ENCODE peak calls at places on chromosomes 16 and 17, in five cellular contexts. R is retina, X is IMR-90, C is activated T-helper 1 cell treated with Interleukin-2 at 50 U/mL for 16 hours, U is thyroid gland. A is an unnamed sample.

GRCh38 chr16:56625943-56626654 is 518 bp downstream of the MT1E start:
- DNase-seq in R (no peak), X (peak), C (no peak), U (peak), A (peak)

GRCh38 chr16:67183-67791 is 5.1 kb downstream of the RHBDF1 start:
- DNase-seq in R (no peak), X (no peak), C (no peak), U (peak), A (no peak)

GRCh38 chr17:51703364-51704341 is 443.3 kb downstream of the UTP18 start:
- DNase-seq in R (no peak), X (no peak), C (no peak), U (peak), A (peak)

GRCh38 chr17:68843522-68843921 is 111.7 kb downstream of the ABCA8 start:
- DNase-seq in R (no peak), X (no peak), C (no peak), U (no peak), A (no peak)

GRCh38 chr16:11957591-11958395 is 7.2 kb upstream of the TNFRSF17 start:
- DNase-seq in R (no peak), X (peak), C (no peak), U (no peak), A (no peak)

GRCh38 chr16:1194665-1195392 is 30.2 kb downstream of the TPSG1 start:
- DNase-seq in R (peak), X (no peak), C (no peak), U (peak), A (peak)

GRCh38 chr17:66533572-66533971 is 231.2 kb downstream of the PRKCA start:
- DNase-seq in R (peak), X (peak), C (no peak), U (peak), A (no peak)

GRCh38 chr17:21213491-21214014 is 408 bp downstream of the TMEM11 start:
- DNase-seq in R (no peak), X (no peak), C (peak), U (peak), A (peak)

GRCh38 chr17:16933317-16934132 is 38.4 kb downstream of the TNFRSF13B start:
- DNase-seq in R (no peak), X (no peak), C (no peak), U (no peak), A (no peak)

GRCh38 chr16:1097800-1098199 is 1.8 kb upstream of the C1QTNF8 start:
- DNase-seq in R (no peak), X (no peak), C (no peak), U (no peak), A (no peak)

GRCh38 chr17:63494300-63494928 is 17.6 kb downstream of the ACE start:
- DNase-seq in R (no peak), X (peak), C (no peak), U (no peak), A (no peak)

GRCh38 chr17:16407911-16408588 is 7.3 kb upstream of the TRPV2 start:
- DNase-seq in R (peak), X (peak), C (no peak), U (peak), A (peak)

GRCh38 chr17:43399839-43400328 is 1.1 kb downstream of the ARL4D start:
- DNase-seq in R (no peak), X (no peak), C (no peak), U (peak), A (no peak)

A was measured in body of pancreas.